ENCODE peak calls at places on chromosomes 7 and 10, in seven cellular contexts. D, P, M, B, V, K and O are unnamed samples.

GRCh38 chr7:134870781-134871180 is 91.3 kb downstream of the CALD1 start:
- DNase-seq in K (no peak), M (no peak), P (no peak), B (no peak), V (no peak), D (no peak), O (no peak)

GRCh38 chr7:2710256-2710655 is 22.3 kb downstream of the AMZ1 start:
- DNase-seq in D (no peak), B (no peak), V (peak), K (no peak), P (no peak), M (no peak), O (no peak)

GRCh38 chr7:16135628-16136027 is 285.7 kb downstream of the CRPPA start:
- DNase-seq in D (no peak), B (no peak), K (no peak), P (peak), M (no peak), V (no peak), O (no peak)

GRCh38 chr7:158409816-158410330 is 177.8 kb downstream of the PTPRN2 start:
- DNase-seq in B (no peak), P (no peak), M (no peak), D (no peak), V (no peak), K (no peak), O (peak)

GRCh38 chr7:129775695-129776396 is 164.3 kb downstream of the NRF1 start:
- DNase-seq in B (no peak), P (no peak), D (no peak), M (no peak), V (no peak), K (no peak), O (peak)

GRCh38 chr10:124450010-124450782 is at the start of gene NKX1-2:
- DNase-seq in M (peak), P (no peak), K (no peak), B (no peak), V (no peak), D (no peak), O (peak)

GRCh38 chr7:5549096-5549896 is 125.7 kb upstream of the TNRC18 start:
- DNase-seq in V (no peak), M (peak), B (no peak), K (no peak), D (peak), P (peak), O (peak)

GRCh38 chr10:3813986-3814831 is 29.2 kb upstream of the KLF6 start:
- DNase-seq in P (peak), V (no peak), D (no peak), M (peak), B (no peak), K (no peak), O (no peak)

GRCh38 chr7:54799792-54800191 is 40.8 kb upstream of the SEC61G start:
- DNase-seq in B (no peak), M (no peak), D (no peak), K (no peak), P (peak), V (no peak), O (no peak)

GRCh38 chr7:139041378-139042053 is 5.7 kb upstream of the ZC3HAV1L start:
- DNase-seq in B (no peak), M (no peak), D (no peak), K (no peak), P (no peak), V (no peak), O (no peak)

GRCh38 chr10:56383806-56384205 is 22.7 kb upstream of the ZWINT start:
- DNase-seq in M (peak), B (no peak), P (no peak), V (no peak), D (no peak), K (no peak), O (no peak)

GRCh38 chr7:1062296-1063294 is 18.2 kb downstream of the GPR146 start:
- DNase-seq in B (no peak), D (no peak), K (no peak), V (peak), M (no peak), P (no peak), O (no peak)

GRCh38 chr10:119149723-119150122 is 15.8 kb downstream of the SFXN4 start:
- DNase-seq in V (no peak), D (no peak), M (no peak), K (no peak), B (no peak), P (no peak), O (peak)

GRCh38 chr7:45052011-45052410 is 36.8 kb downstream of the NACAD start:
- DNase-seq in M (no peak), D (no peak), B (no peak), V (no peak), K (no peak), P (no peak), O (peak)

GRCh38 chr7:157796846-157797245 is 460.0 kb downstream of the DNAJB6 start:
- DNase-seq in V (no peak), B (no peak), M (no peak), D (no peak), P (no peak), K (no peak), O (no peak)

GRCh38 chr10:128875030-128875744 is 591.9 kb upstream of the MGMT start:
- DNase-seq in P (no peak), B (no peak), V (no peak), K (no peak), D (no peak), M (no peak), O (peak)

DNA sequence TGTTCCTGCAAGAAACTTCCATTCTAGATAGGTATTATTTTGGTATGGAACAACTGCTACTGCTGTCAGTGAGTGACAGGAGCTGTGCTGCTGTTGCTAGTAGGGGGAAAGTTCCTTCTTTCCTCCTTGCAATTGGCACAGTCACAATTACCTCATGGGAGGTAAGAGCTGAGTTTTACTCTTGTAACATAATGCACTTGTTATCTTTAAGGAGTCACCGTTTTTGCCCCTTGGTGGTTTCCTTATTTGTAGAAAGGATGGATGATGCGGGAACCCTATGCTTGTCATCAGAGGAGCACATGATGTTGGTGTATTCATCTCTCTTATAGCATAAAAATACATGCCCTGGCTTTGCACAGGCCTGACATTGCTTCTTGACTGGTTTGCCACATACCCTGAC is 234.7 kb upstream of the NPY start:
- DNase-seq in K (no peak), M (no peak), B (no peak), D (no peak), V (no peak), P (no peak), O (no peak)
- TF ChIP-seq CTCF in K (no peak), M (no peak), B (no peak), D (no peak), V (no peak), P (no peak), O (no peak)

GRCh38 chr7:114083714-114084113 is 164.9 kb upstream of the PPP1R3A start:
- DNase-seq in B (no peak), V (no peak), K (no peak), M (no peak), P (no peak), D (no peak), O (no peak)
- H3K27ac ChIP-seq in B (no peak), V (no peak), K (peak), M (no peak), P (no peak), D (peak), O (no peak)

DNA sequence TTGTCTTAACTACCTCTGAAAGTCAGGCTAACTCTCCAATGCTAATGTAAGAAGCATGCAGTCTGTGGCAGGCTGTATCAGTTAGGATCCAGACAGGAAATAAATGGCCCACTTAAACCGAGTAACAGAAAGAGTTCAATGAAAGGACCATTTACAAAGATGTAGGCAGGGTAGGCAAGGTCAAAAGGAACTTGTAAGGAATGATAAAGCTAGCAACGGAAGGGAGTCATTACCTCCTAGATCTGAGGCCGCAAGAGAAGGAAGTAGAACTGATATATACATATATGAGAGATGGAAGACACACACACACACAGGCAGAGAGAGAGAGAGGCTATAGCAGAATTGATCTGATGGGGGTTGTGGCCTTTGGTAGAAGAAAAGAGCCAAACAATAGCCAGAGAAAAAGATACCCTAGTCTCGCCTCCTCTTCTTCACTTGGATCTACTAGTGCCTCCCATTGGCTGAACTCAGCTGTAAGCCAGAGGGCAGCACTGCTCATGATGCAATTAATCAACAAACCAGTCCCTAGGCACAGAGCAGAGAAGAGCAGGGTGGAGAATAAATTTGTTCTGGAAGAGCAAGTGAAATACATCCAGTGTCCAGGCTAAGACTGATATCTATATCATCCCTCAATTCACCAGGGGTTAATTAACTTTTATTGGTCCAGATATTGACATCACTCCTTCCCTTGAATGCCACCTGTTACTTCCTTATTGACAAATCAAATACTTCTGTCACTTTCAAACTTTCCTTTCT is 91.2 kb downstream of the LSMEM1 start:
- DNase-seq in K (no peak), B (no peak), D (peak), V (peak), M (no peak), P (no peak), O (no peak)
- TF ChIP-seq CTCF in K (no peak), B (peak), D (peak), V (peak), M (no peak), P (no peak), O (peak)

GRCh38 chr7:30844483-30844874 is 67.2 kb upstream of the AQP1 start:
- DNase-seq in B (no peak), K (no peak), V (no peak), M (no peak), D (no peak), P (no peak), O (no peak)

GRCh38 chr7:30841801-30842541 is 69.7 kb upstream of the AQP1 start:
- DNase-seq in M (no peak), D (no peak), B (no peak), K (no peak), V (no peak), P (no peak), O (peak)

GRCh38 chr7:30843741-30844482 is 67.7 kb upstream of the AQP1 start:
- DNase-seq in V (no peak), M (no peak), P (no peak), D (no peak), K (no peak), B (no peak), O (peak)

GRCh38 chr7:30841025-30841735 is 70.0 kb downstream of the MINDY4 start:
- DNase-seq in V (no peak), M (no peak), K (no peak), B (no peak), D (no peak), P (peak), O (no peak)

DNA sequence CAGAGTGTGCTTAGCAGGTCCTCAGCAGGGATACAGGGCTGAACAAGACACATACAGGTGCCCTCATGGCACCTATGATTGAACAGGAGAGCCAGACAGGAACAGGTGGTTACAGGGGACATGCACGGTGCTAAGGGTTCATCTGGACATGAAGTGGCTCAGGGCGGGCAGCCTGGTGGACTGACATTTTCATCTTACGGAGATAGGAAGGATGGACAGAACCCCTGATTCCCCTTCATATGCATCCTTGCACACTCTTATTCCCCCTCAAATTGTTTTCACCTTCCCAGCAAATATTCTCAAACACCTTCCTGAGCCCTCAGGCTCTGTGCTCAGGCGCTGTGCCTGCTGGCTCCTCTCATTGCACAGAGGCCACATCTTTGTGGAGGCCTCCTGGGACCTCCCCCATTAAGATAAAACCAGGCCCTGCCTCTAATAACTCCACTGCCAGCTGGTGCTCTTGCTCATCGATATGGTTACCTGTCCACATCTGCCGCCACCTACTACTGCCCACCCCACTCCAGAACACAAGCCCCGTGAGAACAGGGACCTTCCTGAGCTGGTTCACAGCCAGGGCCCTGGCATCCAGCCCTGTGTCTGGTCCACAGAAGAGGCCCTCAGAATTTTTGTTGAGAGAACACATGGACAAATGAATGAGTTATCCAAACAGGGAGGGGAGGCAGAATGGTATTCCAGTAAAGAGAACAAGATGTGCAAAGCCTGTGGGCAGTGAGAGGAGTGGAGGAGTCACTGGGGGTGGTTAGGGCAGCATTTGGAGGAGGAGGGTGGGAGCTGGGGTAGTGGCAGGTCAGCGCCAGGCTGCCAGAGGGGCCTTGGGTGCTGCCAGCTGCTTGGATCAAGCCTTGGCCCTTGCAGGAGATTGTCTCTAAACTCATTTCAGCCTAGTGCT is 68.9 kb upstream of the AQP1 start:
- DNase-seq in P (no peak), K (no peak), B (no peak), V (no peak), M (no peak), D (no peak), O (peak)
- H3K27ac ChIP-seq in P (no peak), K (peak), B (no peak), V (no peak), M (no peak), D (no peak), O (no peak)

DNA sequence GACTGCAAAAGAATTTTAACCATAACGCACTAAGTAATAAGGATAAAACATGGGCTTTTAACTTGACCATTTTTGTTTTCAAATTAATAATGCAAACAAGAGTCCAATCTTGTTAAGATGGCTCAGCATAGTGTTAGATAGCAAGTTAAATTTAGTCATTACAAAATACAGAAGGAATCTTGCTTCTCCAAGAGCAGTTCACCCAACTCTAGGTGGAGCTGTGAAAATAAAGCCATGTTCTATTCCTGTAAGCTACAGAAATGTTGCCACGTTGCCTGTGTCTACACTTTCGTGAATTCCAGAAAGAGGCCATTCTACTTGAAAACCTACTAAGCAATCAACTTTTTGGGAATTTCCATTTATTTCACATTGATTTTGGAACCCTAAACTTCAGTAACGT is 191.9 kb downstream of the SFMBT2 start:
- DNase-seq in K (no peak), B (peak), M (no peak), V (peak), P (peak), D (no peak), O (no peak)
- TF ChIP-seq CTCF in K (no peak), B (peak), M (no peak), V (peak), P (no peak), D (no peak), O (peak)